ENCODE peak calls at places on chromosomes 12 and 14, in five cellular contexts. N, R, V, B and G are unnamed samples.

GRCh38 chr14:104678346-104678745 is 11.1 kb upstream of the INF2 start:
- DNase-seq in N (peak; percentile 79), R (no peak), V (no peak), B (no peak), G (no peak)

GRCh38 chr14:64434528-64434927 is 30.8 kb upstream of the AKAP5 start:
- DNase-seq in N (no peak), R (no peak), V (no peak), B (no peak), G (no peak)

GRCh38 chr14:53461823-53462222 is 308.7 kb upstream of the DDHD1 start:
- DNase-seq in N (no peak), R (no peak), V (no peak), B (no peak), G (no peak)

GRCh38 chr14:69611264-69612013 is at the start of gene SUSD6:
- DNase-seq in N (peak; percentile 94), R (peak; percentile 91), V (no peak), B (peak; percentile 48), G (peak; percentile 71)

GRCh38 chr12:61095131-61095530 is 1165.1 kb upstream of the USP15 start:
- DNase-seq in N (no peak), R (no peak), V (no peak), B (no peak), G (no peak)

GRCh38 chr14:103016594-103016993 is 40.8 kb downstream of the CDC42BPB start:
- DNase-seq in N (no peak), R (no peak), V (no peak), B (no peak), G (no peak)

GRCh38 chr12:1619599-1619998 is 9.4 kb upstream of the WNT5B start:
- DNase-seq in N (no peak), R (no peak), V (no peak), B (no peak), G (peak; percentile 13)

GRCh38 chr14:89291351-89291940 is 125.6 kb downstream of the FOXN3 start:
- DNase-seq in N (no peak), R (no peak), V (no peak), B (no peak), G (no peak)

GRCh38 chr14:105092912-105093425 is 27.7 kb upstream of the GPR132 start:
- DNase-seq in N (peak; percentile 68), R (peak; percentile 63), V (no peak), B (no peak), G (no peak)

GRCh38 chr12:93922583-93923006 is 225.8 kb upstream of the PLXNC1 start:
- DNase-seq in N (no peak), R (no peak), V (no peak), B (no peak), G (no peak)

GRCh38 chr12:113333877-113334785 is 778 bp downstream of the SLC8B1 start:
- DNase-seq in N (no peak), R (peak; percentile 21), V (no peak), B (no peak), G (peak; percentile 23)

GRCh38 chr12:31922341-31923062 is 36.7 kb upstream of the RESF1 start:
- DNase-seq in N (no peak), R (no peak), V (no peak), B (no peak), G (peak; percentile 57)

GRCh38 chr14:89302396-89302950 is 114.6 kb downstream of the FOXN3 start:
- DNase-seq in N (no peak), R (no peak), V (no peak), B (no peak), G (no peak)

GRCh38 chr12:96457191-96457930 is 32.0 kb upstream of the CFAP54 start:
- DNase-seq in N (peak; percentile 84), R (no peak), V (no peak), B (no peak), G (peak; percentile 94)

GRCh38 chr12:87660987-87661769 is 368.0 kb downstream of the C12orf50 start:
- DNase-seq in N (no peak), R (peak; percentile 14), V (no peak), B (no peak), G (peak; percentile 74)

GRCh38 chr14:69291891-69292586 is 32.1 kb downstream of the GALNT16 start:
- DNase-seq in N (peak; percentile 69), R (no peak), V (no peak), B (no peak), G (no peak)

GRCh38 chr12:70994217-70994788 is 73.8 kb upstream of the PTPRR start:
- DNase-seq in N (no peak), R (no peak), V (no peak), B (no peak), G (no peak)

GRCh38 chr12:56338643-56339422 is at the start of gene IL23A:
- DNase-seq in N (peak; percentile 91), R (no peak), V (no peak), B (no peak), G (peak; percentile 96)

GRCh38 chr14:96806836-96807235 is 9.7 kb downstream of the VRK1 start:
- DNase-seq in N (no peak), R (no peak), V (no peak), B (no peak), G (no peak)

GRCh38 chr14:78448483-78449094 is 278.4 kb downstream of the NRXN3 start:
- DNase-seq in N (peak; percentile 91), R (peak; percentile 15), V (peak; percentile 22), B (no peak), G (no peak)

GRCh38 chr12:95653761-95654546 is 102.7 kb upstream of the USP44 start:
- DNase-seq in N (peak; percentile 66), R (no peak), V (no peak), B (peak; percentile 83), G (peak; percentile 95)

GRCh38 chr12:95859344-95859816 is 628 bp downstream of the SNRPF start:
- DNase-seq in N (peak; percentile 68), R (no peak), V (no peak), B (no peak), G (peak; percentile 38)

GRCh38 chr14:51182166-51182565 is 57.9 kb upstream of the TMX1 start:
- DNase-seq in N (no peak), R (no peak), V (no peak), B (no peak), G (peak; percentile 70)

GRCh38 chr14:101602466-101602840 is 41.2 kb downstream of the DIO3 start:
- DNase-seq in N (peak; percentile 24), R (no peak), V (no peak), B (no peak), G (no peak)

GRCh38 chr12:107492393-107493134 is 193.0 kb upstream of the PWP1 start:
- DNase-seq in N (no peak), R (no peak), V (no peak), B (no peak), G (no peak)

GRCh38 chr12:94678396-94678795 is 28.0 kb upstream of the TMCC3 start:
- DNase-seq in N (peak; percentile 40), R (no peak), V (no peak), B (no peak), G (no peak)

GRCh38 chr12:66947119-66947518 is 268.2 kb upstream of the GRIP1 start:
- DNase-seq in N (no peak), R (no peak), V (no peak), B (no peak), G (no peak)

GRCh38 chr14:105519946-105520698 is 6.3 kb upstream of the TMEM121 start:
- DNase-seq in N (no peak), R (no peak), V (no peak), B (no peak), G (no peak)

GRCh38 chr12:124385219-124385969 is 90.5 kb downstream of the RFLNA start:
- DNase-seq in N (no peak), R (no peak), V (no peak), B (peak; percentile 61), G (peak; percentile 84)

GRCh38 chr12:11059041-11059440 is 3.1 kb downstream of the TAS2R46 start:
- DNase-seq in N (no peak), R (no peak), V (no peak), B (no peak), G (no peak)
- H3K27ac ChIP-seq in N (no peak overlapping the region), R (no peak overlapping the region), V (no peak overlapping the region), B (no peak overlapping the region), G (no peak overlapping the region)

DNA sequence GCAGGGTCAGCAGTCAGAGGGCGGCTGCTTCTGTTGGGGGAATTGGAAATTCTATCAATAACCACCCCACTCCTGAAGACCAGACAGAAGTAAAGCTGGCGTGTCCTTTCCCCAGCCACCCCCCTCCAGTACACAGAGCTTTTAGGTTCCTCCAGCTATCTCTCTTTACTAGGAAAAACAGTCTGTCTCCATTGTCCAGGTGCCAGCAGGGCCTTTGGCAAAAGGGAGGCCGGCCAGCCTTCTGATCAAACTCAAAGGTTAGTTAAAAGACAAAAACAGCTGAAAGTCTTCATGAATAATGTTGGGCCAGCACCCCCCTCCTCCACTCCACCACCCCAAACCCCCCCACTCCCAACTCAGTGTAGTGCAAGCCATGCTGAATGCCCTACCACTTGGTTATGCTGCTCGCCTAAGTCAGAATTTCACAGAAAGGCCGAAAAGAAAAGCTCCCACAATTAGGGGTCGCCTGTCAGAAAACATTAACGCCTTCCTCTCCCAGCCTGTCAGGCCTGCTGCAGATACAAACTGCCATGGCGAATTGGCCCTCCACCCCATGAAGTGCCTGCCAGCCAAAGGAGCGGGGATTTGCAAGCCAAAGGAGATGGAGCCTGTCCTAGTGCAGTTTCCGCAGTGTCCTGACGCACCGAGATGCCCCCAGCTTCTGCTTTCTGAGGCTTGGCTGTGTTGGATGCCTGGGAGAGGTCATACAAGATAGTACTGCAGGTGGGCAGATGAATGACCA is 8.9 kb downstream of the ASCL1 start:
- DNase-seq in N (peak; percentile 53), R (no peak), V (no peak), B (no peak), G (no peak)
- H3K27me3 ChIP-seq in N (peaks cover 100% of the 10 kb centered on the region), R (no peaks in the 10 kb centered on the region), V (peaks cover 22% of the 10 kb centered on the region), B (peaks cover 19% of the 10 kb centered on the region), G (peaks cover 70% of the 10 kb centered on the region)

DNA sequence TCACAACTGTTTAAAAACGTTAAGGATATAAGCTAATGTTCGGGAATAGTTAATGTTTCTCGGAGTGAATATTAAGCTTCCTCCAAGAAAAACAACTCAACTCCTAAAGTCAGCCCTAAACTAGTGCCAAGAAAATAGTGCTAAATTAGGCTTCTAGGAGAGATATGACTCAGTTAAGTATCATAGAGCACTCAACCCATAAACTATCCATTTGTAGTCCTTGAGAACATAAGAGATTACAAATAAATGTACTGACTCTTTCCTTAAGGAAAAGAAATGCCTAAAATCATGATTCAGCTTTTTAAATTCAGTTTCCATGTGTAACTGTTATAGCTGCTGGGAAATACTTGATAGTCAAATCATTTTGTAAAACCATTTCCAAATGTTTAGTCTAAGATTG is 117.1 kb downstream of the HMGA2 start:
- DNase-seq in N (no peak), R (no peak), V (no peak), B (peak; percentile 52), G (no peak)
- H3K27ac ChIP-seq in N (no peak overlapping the region), R (no peak overlapping the region), V (peak overlapping the region; percentile 85), B (peak overlapping the region; percentile 67), G (peak overlapping the region; percentile 3)

DNA sequence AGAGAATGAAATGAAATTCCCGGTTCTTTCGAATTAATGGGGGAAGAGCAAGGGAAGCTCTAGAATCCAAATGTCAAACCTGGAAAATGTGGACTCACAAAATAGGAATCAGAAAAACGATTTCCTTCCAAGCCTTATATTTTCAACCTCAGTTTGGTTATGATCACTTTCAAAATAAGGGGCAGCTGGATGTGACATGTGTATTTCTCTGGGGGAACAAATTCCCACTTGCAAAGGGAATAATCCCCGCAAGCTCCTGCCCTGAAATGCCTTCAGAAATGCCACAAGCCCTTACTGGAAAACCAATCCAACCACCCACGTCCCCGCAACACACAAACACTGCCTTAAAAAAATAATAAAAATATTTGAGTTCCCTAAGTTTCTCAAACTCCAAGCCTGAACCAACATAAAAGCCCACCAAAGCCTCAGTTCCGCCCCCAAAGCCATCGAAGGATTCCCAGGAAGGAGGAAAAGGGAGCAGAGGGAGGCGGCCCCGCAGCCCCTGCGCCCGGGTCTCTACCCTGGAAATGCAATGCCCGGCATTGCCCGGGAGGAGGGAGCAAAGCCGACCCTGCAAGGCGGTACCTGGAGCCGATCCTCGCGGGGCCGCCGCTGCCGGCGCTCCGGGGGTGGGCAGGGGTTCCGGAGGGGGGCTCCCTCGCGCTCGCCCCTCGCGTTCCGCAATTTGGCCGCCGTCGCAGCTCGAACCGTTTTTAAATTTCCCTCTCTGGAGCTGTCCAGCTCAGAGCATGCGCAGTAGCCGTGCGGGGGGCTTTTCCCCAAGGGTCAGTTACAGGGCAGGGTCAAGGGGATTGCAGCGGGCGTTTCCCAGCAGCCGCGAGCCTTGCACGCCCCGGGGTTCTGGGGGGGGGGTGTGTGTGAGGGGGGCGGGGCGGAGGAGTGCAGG is at the start of gene FOXN4:
- DNase-seq in N (peak; percentile 94), R (no peak), V (no peak), B (no peak), G (no peak)
- H3K27me3 ChIP-seq in N (peaks cover 45% of the 10 kb centered on the region), R (no peaks in the 10 kb centered on the region), V (peaks cover 28% of the 10 kb centered on the region), B (peaks cover 65% of the 10 kb centered on the region), G (peaks cover 91% of the 10 kb centered on the region)